ENCODE peak calls at places on chromosomes 4 and X, in six cellular contexts. B, L, I, J, T and X are unnamed samples. For H3K36me3 and H3K4me1, the result is how much of the 10 kb centered on the place peaks cover.

GRCh38 chr4:108651068-108651794 is 832 bp downstream of the OSTC start:
- DNase-seq in B (no peak), J (no peak), L (peak), T (no peak), I (peak), X (no peak)

GRCh38 chrX:65643786-65644111 is 23.7 kb upstream of the MSN start:
- DNase-seq in B (no peak), I (no peak), L (no peak), J (no peak), T (no peak), X (no peak)

GRCh38 chrX:55794420-55794819 is 76.9 kb downstream of the RRAGB start:
- DNase-seq in B (no peak), T (no peak), I (no peak), J (no peak), L (no peak), X (no peak)

GRCh38 chr4:184588893-184589292 is 60.4 kb downstream of the CASP3 start:
- DNase-seq in I (no peak), T (no peak), J (no peak), L (no peak), B (no peak), X (no peak)

GRCh38 chr4:145557720-145558119 is 61.5 kb upstream of the MMAA start:
- DNase-seq in L (peak), B (no peak), T (peak), I (peak), J (peak), X (peak)

GRCh38 chr4:173420324-173420752 is 21.4 kb upstream of the SCRG1 start:
- DNase-seq in T (no peak), L (peak), B (no peak), I (peak), J (no peak), X (peak)

GRCh38 chr4:106795326-106795725 is 240.8 kb downstream of the DKK2 start:
- DNase-seq in B (no peak), L (peak), T (no peak), J (no peak), I (no peak), X (no peak)

GRCh38 chr4:26452565-26453531 is 37.4 kb downstream of the CCKAR start:
- DNase-seq in B (no peak), L (no peak), T (peak), J (no peak), I (peak), X (no peak)

GRCh38 chr4:114077610-114078009 is 98.2 kb upstream of the ARSJ start:
- DNase-seq in I (no peak), T (no peak), L (peak), B (no peak), J (no peak), X (no peak)

GRCh38 chr4:7194251-7195137 is 2.2 kb downstream of the SORCS2 start:
- DNase-seq in L (peak), B (peak), J (peak), I (no peak), T (no peak), X (no peak)

GRCh38 chr4:159103406-159104131 is 690 bp downstream of the RAPGEF2 start:
- DNase-seq in J (peak), B (peak), I (peak), L (peak), T (peak), X (peak)

GRCh38 chr4:28176942-28177341 is 1316.3 kb downstream of the STIM2 start:
- DNase-seq in B (no peak), J (no peak), I (no peak), L (no peak), T (no peak), X (no peak)

GRCh38 chr4:147733614-147734344 is 1.9 kb downstream of the ARHGAP10 start:
- DNase-seq in I (no peak), T (no peak), J (no peak), L (peak), B (no peak), X (no peak)

GRCh38 chr4:16102356-16102755 is 18.5 kb upstream of the PROM1 start:
- DNase-seq in J (no peak), T (no peak), I (no peak), B (no peak), L (no peak), X (no peak)

GRCh38 chrX:121036951-121037350 is 10.5 kb upstream of the GLUD2 start:
- DNase-seq in B (no peak), T (no peak), I (no peak), L (no peak), J (no peak), X (no peak)

GRCh38 chrX:22365460-22365859 is 92.7 kb downstream of the CBLL2 start:
- DNase-seq in T (no peak), L (peak), I (no peak), J (no peak), B (no peak), X (no peak)

GRCh38 chr4:77538144-77538543 is 67.5 kb upstream of the CXCL13 start:
- DNase-seq in I (no peak), L (peak), B (no peak), T (no peak), J (no peak), X (no peak)

GRCh38 chrX:97539970-97540519 is 656.3 kb downstream of the RPA4 start:
- DNase-seq in I (no peak), B (no peak), J (no peak), L (peak), T (no peak), X (no peak)

GRCh38 chr4:23333946-23334878 is 555.6 kb downstream of the PPARGC1A start:
- DNase-seq in L (peak), J (no peak), T (no peak), I (peak), B (no peak), X (peak)

GRCh38 chrX:43121637-43122036 is 343.7 kb upstream of the PPP1R2C start:
- DNase-seq in T (no peak), J (no peak), B (no peak), L (no peak), I (peak), X (no peak)

GRCh38 chr4:162131256-162131655 is 32.5 kb downstream of the FSTL5 start:
- DNase-seq in L (no peak), B (no peak), T (no peak), J (no peak), I (peak), X (no peak)

DNA sequence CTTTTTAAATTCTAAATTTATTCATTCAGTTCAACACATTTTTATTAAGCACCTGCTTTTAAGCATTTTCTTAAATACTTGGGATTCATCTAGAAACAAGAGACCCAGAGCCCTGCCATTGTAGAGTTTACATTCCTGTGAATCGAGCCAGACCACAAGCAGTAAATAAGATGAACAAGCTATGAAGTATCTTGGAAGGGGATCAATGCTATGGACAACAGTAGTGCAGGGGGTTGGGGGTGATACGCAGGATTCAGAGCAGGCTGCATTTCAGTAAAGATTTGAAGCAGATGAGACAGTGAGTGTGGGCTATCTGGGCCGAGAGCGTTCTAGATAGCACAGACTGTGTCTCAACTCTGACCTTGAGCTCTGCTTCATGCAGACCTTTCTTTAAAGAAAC is 35.1 kb downstream of the CLDN22 start:
- DNase-seq in T (no peak), I (no peak), J (no peak), B (no peak), L (peak), X (no peak)
- H3K27ac ChIP-seq in T (no peak), I (no peak), J (no peak), B (no peak), L (no peak), X (no peak)

DNA sequence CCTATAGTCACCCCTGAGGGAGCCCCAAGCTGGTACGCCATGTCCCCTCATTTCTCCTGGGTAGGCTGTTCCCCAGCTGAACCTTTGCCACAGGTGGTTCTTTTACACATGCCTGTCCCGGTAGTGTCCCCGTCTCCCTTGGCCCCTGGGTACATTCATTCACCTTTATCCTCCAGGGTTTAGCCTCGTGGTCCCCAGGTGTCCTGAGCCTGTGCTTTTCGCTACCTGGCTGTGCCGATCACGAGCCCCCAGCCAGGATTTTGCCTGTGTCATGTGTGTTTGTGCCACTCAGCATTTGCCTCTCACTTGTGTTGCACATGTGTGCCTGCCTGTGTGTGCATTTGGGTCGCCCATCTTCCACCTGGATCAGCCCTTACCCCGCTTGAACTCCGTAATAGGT is 57.6 kb downstream of the GPR143 start:
- DNase-seq in T (no peak), I (no peak), J (no peak), B (peak), L (no peak), X (no peak)
- H3K36me3 ChIP-seq in T (under half), I (under half), J (under half), B (under half), L (under half), X (under half)

GRCh38 chr4:84342161-84342560 is 156.9 kb downstream of the NKX6-1 start:
- DNase-seq in B (no peak), I (no peak), J (no peak), L (no peak), T (no peak), X (no peak)
- H3K4me1 ChIP-seq in B (under half), I (under half), J (under half), L (under half), T (under half), X (under half)

DNA sequence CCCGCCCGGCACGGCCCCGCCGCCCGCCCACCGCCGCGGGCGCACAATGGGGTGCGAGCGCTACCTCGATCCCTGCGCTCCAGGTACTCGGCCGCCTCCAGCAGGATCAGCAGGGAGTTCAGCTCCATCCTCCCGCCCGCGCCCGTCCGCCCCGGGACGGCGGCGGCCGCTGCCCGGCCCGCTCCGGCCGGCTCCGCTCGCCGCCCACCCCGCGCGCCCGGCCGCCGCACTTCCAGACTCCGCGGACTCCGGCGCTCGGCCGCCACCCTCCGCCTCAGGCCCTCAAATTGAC is at the start of gene MXD4:
- DNase-seq in I (no peak), J (no peak), L (no peak), B (no peak), T (no peak), X (no peak)
- H3K27ac ChIP-seq in I (peak), J (peak), L (peak), B (peak), T (peak), X (peak)

GRCh38 chr4:176784816-176785215 is 7.9 kb downstream of the VEGFC start:
- DNase-seq in J (no peak), T (no peak), I (no peak), B (no peak), L (peak), X (no peak)
- H3K36me3 ChIP-seq in J (under half), T (under half), I (under half), B (under half), L (under half), X (under half)

GRCh38 chr4:40246938-40247337 is 50.1 kb downstream of the RHOH start:
- DNase-seq in J (no peak), B (no peak), T (no peak), L (no peak), I (no peak), X (no peak)

GRCh38 chr4:40243390-40243948 is 46.6 kb downstream of the RHOH start:
- DNase-seq in T (no peak), B (no peak), J (no peak), I (no peak), L (no peak), X (no peak)

GRCh38 chr4:40245794-40246546 is 49.1 kb downstream of the RHOH start:
- DNase-seq in I (peak), J (no peak), B (no peak), L (no peak), T (no peak), X (no peak)

GRCh38 chr4:40247350-40247749 is 50.5 kb downstream of the RHOH start:
- DNase-seq in B (no peak), I (no peak), J (no peak), T (no peak), L (no peak), X (peak)

DNA sequence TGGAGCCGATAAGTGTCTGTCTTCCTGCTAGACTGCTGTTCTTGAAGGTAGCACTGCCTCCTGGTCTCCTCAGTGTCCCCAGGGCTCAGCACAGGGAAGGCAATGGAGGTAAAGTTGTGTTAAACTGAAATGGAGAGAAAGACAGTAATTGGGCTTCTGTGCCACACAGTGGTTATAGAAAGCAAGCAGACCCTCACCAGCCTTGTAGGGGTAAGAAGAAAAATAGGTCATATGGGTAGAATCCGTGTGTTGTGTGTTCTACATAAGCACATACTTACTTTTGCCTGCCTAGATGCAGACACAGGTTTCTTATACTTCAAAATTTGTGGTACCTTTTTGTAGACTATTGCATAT is 49.7 kb downstream of the RHOH start:
- DNase-seq in I (no peak), T (no peak), B (no peak), J (no peak), L (no peak), X (no peak)
- H3K4me1 ChIP-seq in I (under half), T (under half), B (under half), J (under half), L (under half), X (half or more)

GRCh38 chrX:136780738-136781137 is at the start of gene ARHGEF6:
- DNase-seq in L (peak), I (no peak), B (no peak), T (no peak), J (no peak), X (peak)

GRCh38 chrX:136780241-136780640 is 491 bp downstream of the ARHGEF6 start:
- DNase-seq in J (no peak), I (no peak), B (no peak), L (peak), T (no peak), X (no peak)

GRCh38 chrX:136778020-136778419 is 2.7 kb downstream of the ARHGEF6 start:
- DNase-seq in I (no peak), L (peak), B (no peak), T (no peak), J (no peak), X (no peak)

GRCh38 chrX:136778914-136779313 is 1.8 kb downstream of the ARHGEF6 start:
- DNase-seq in J (no peak), I (no peak), L (no peak), T (no peak), B (no peak), X (no peak)

GRCh38 chrX:136779346-136779781 is 1.4 kb downstream of the ARHGEF6 start:
- DNase-seq in J (no peak), L (peak), I (no peak), T (no peak), B (no peak), X (peak)
- H3K27ac ChIP-seq in J (peak), L (peak), I (no peak), T (peak), B (no peak), X (peak)

GRCh38 chr4:10082459-10083272 is 33.9 kb downstream of the WDR1 start:
- DNase-seq in L (no peak), I (no peak), T (peak), J (no peak), B (peak), X (no peak)
- H3K36me3 ChIP-seq in L (half or more), I (under half), T (half or more), J (under half), B (half or more), X (half or more)